ENCODE peak calls at places on chromosome 9, in nine cellular contexts. One of them, this sample, is unnamed. For H3K4me1, the result is how much of the 10 kb centered on the place peaks cover.

GRCh38 chr9:109574061-109574882 is 76.2 kb upstream of the PTPN3 start:
- DNase-seq in upper lobe of right lung: no peak
- DNase-seq in transverse colon: no peak
- DNase-seq in colonic mucosa: peak
- DNase-seq in adrenal gland: peak
- DNase-seq in right cardiac atrium: no peak
- DNase-seq in hepatocyte: peak
- DNase-seq in SK-N-SH: peak
- DNase-seq in prostate gland: peak
- DNase-seq in this sample: peak

GRCh38 chr9:38003946-38004808 is 64.8 kb downstream of the SHB start:
- DNase-seq in upper lobe of right lung: no peak
- DNase-seq in transverse colon: no peak
- DNase-seq in colonic mucosa: no peak
- DNase-seq in adrenal gland: no peak
- DNase-seq in right cardiac atrium: no peak
- DNase-seq in hepatocyte: no peak
- DNase-seq in SK-N-SH: no peak
- DNase-seq in prostate gland: no peak
- DNase-seq in this sample: no peak

GRCh38 chr9:106862946-106863740 is at the start of gene ZNF462:
- DNase-seq in upper lobe of right lung: no peak
- DNase-seq in transverse colon: peak
- DNase-seq in colonic mucosa: peak
- DNase-seq in adrenal gland: peak
- DNase-seq in right cardiac atrium: peak
- DNase-seq in hepatocyte: peak
- DNase-seq in SK-N-SH: peak
- DNase-seq in prostate gland: peak
- DNase-seq in this sample: peak

GRCh38 chr9:125332527-125332926 is 70.9 kb downstream of the GAPVD1 start:
- DNase-seq in upper lobe of right lung: no peak
- DNase-seq in transverse colon: no peak
- DNase-seq in colonic mucosa: no peak
- DNase-seq in adrenal gland: no peak
- DNase-seq in right cardiac atrium: no peak
- DNase-seq in hepatocyte: no peak
- DNase-seq in SK-N-SH: no peak
- DNase-seq in prostate gland: no peak
- DNase-seq in this sample: no peak

GRCh38 chr9:33884856-33885701 is 68.1 kb downstream of the UBE2R2 start:
- DNase-seq in upper lobe of right lung: no peak
- DNase-seq in transverse colon: peak
- DNase-seq in colonic mucosa: peak
- DNase-seq in adrenal gland: peak
- DNase-seq in right cardiac atrium: peak
- DNase-seq in hepatocyte: peak
- DNase-seq in SK-N-SH: peak
- DNase-seq in prostate gland: peak
- DNase-seq in this sample: no peak

GRCh38 chr9:77960356-77961153 is 71.1 kb downstream of the GNAQ start:
- DNase-seq in upper lobe of right lung: no peak
- DNase-seq in transverse colon: no peak
- DNase-seq in colonic mucosa: no peak
- DNase-seq in adrenal gland: no peak
- DNase-seq in right cardiac atrium: no peak
- DNase-seq in hepatocyte: no peak
- DNase-seq in SK-N-SH: no peak
- DNase-seq in prostate gland: no peak
- DNase-seq in this sample: no peak

GRCh38 chr9:20340161-20340861 is 282.0 kb downstream of the MLLT3 start:
- DNase-seq in upper lobe of right lung: no peak
- DNase-seq in transverse colon: no peak
- DNase-seq in colonic mucosa: no peak
- DNase-seq in adrenal gland: no peak
- DNase-seq in right cardiac atrium: no peak
- DNase-seq in hepatocyte: peak
- DNase-seq in SK-N-SH: no peak
- DNase-seq in prostate gland: no peak
- DNase-seq in this sample: no peak

GRCh38 chr9:126435626-126436025 is 109.0 kb downstream of the MVB12B start:
- DNase-seq in upper lobe of right lung: no peak
- DNase-seq in transverse colon: no peak
- DNase-seq in colonic mucosa: no peak
- DNase-seq in adrenal gland: no peak
- DNase-seq in right cardiac atrium: no peak
- DNase-seq in hepatocyte: no peak
- DNase-seq in SK-N-SH: no peak
- DNase-seq in prostate gland: no peak
- DNase-seq in this sample: no peak

GRCh38 chr9:99105152-99106043 is 485 bp downstream of the TGFBR1 start:
- DNase-seq in upper lobe of right lung: peak
- DNase-seq in transverse colon: peak
- DNase-seq in colonic mucosa: peak
- DNase-seq in adrenal gland: peak
- DNase-seq in right cardiac atrium: peak
- DNase-seq in hepatocyte: peak
- DNase-seq in SK-N-SH: peak
- DNase-seq in prostate gland: peak
- DNase-seq in this sample: peak

GRCh38 chr9:6669881-6670280 is 24.4 kb upstream of the GLDC start:
- DNase-seq in upper lobe of right lung: no peak
- DNase-seq in transverse colon: no peak
- DNase-seq in colonic mucosa: no peak
- DNase-seq in adrenal gland: no peak
- DNase-seq in right cardiac atrium: no peak
- DNase-seq in hepatocyte: no peak
- DNase-seq in SK-N-SH: no peak
- DNase-seq in prostate gland: no peak
- DNase-seq in this sample: no peak

GRCh38 chr9:18543406-18543965 is 69.5 kb downstream of the ADAMTSL1 start:
- DNase-seq in upper lobe of right lung: no peak
- DNase-seq in transverse colon: no peak
- DNase-seq in colonic mucosa: no peak
- DNase-seq in adrenal gland: peak
- DNase-seq in right cardiac atrium: no peak
- DNase-seq in hepatocyte: no peak
- DNase-seq in SK-N-SH: peak
- DNase-seq in prostate gland: no peak
- DNase-seq in this sample: no peak

GRCh38 chr9:86614871-86615849 is 260.9 kb upstream of the TUT7 start:
- DNase-seq in upper lobe of right lung: no peak
- DNase-seq in transverse colon: no peak
- DNase-seq in colonic mucosa: no peak
- DNase-seq in adrenal gland: no peak
- DNase-seq in right cardiac atrium: no peak
- DNase-seq in hepatocyte: peak
- DNase-seq in SK-N-SH: peak
- DNase-seq in prostate gland: no peak
- DNase-seq in this sample: peak

GRCh38 chr9:2085719-2086515 is 70.8 kb downstream of the SMARCA2 start:
- DNase-seq in upper lobe of right lung: no peak
- DNase-seq in transverse colon: no peak
- DNase-seq in colonic mucosa: no peak
- DNase-seq in adrenal gland: no peak
- DNase-seq in right cardiac atrium: no peak
- DNase-seq in hepatocyte: no peak
- DNase-seq in SK-N-SH: peak
- DNase-seq in prostate gland: no peak
- DNase-seq in this sample: no peak

GRCh38 chr9:107173422-107174180 is 109.5 kb upstream of the RAD23B start:
- DNase-seq in upper lobe of right lung: no peak
- DNase-seq in transverse colon: no peak
- DNase-seq in colonic mucosa: no peak
- DNase-seq in adrenal gland: no peak
- DNase-seq in right cardiac atrium: no peak
- DNase-seq in hepatocyte: no peak
- DNase-seq in SK-N-SH: no peak
- DNase-seq in prostate gland: no peak
- DNase-seq in this sample: no peak

GRCh38 chr9:118871531-118871930 is 497.7 kb downstream of the BRINP1 start:
- DNase-seq in upper lobe of right lung: no peak
- DNase-seq in transverse colon: no peak
- DNase-seq in colonic mucosa: no peak
- DNase-seq in adrenal gland: no peak
- DNase-seq in right cardiac atrium: no peak
- DNase-seq in hepatocyte: no peak
- DNase-seq in SK-N-SH: no peak
- DNase-seq in prostate gland: no peak
- DNase-seq in this sample: no peak

GRCh38 chr9:18061856-18062255 is 412.1 kb upstream of the ADAMTSL1 start:
- DNase-seq in upper lobe of right lung: no peak
- DNase-seq in transverse colon: no peak
- DNase-seq in colonic mucosa: no peak
- DNase-seq in adrenal gland: no peak
- DNase-seq in right cardiac atrium: no peak
- DNase-seq in hepatocyte: no peak
- DNase-seq in SK-N-SH: no peak
- DNase-seq in prostate gland: no peak
- DNase-seq in this sample: no peak

GRCh38 chr9:131714161-131714646 is 25.7 kb downstream of the RAPGEF1 start:
- DNase-seq in upper lobe of right lung: no peak
- DNase-seq in transverse colon: no peak
- DNase-seq in colonic mucosa: no peak
- DNase-seq in adrenal gland: no peak
- DNase-seq in right cardiac atrium: peak
- DNase-seq in hepatocyte: no peak
- DNase-seq in SK-N-SH: no peak
- DNase-seq in prostate gland: peak
- DNase-seq in this sample: no peak

GRCh38 chr9:92483896-92484545 is 1.7 kb upstream of the ASPN start:
- DNase-seq in upper lobe of right lung: no peak
- DNase-seq in transverse colon: no peak
- DNase-seq in colonic mucosa: no peak
- DNase-seq in adrenal gland: no peak
- DNase-seq in right cardiac atrium: no peak
- DNase-seq in hepatocyte: no peak
- DNase-seq in SK-N-SH: no peak
- DNase-seq in prostate gland: no peak
- DNase-seq in this sample: no peak

GRCh38 chr9:88390371-88390990 is 2.2 kb downstream of the SPIN1 start:
- DNase-seq in upper lobe of right lung: no peak
- DNase-seq in transverse colon: no peak
- DNase-seq in colonic mucosa: no peak
- DNase-seq in adrenal gland: no peak
- DNase-seq in right cardiac atrium: no peak
- DNase-seq in hepatocyte: no peak
- DNase-seq in SK-N-SH: no peak
- DNase-seq in prostate gland: no peak
- DNase-seq in this sample: no peak
- H3K4me1 ChIP-seq in upper lobe of right lung: under half
- H3K4me1 ChIP-seq in transverse colon: under half
- H3K4me1 ChIP-seq in colonic mucosa: under half
- H3K4me1 ChIP-seq in adrenal gland: under half
- H3K4me1 ChIP-seq in right cardiac atrium: under half
- H3K4me1 ChIP-seq in hepatocyte: under half
- H3K4me1 ChIP-seq in SK-N-SH: under half
- H3K4me1 ChIP-seq in prostate gland: under half
- H3K4me1 ChIP-seq in this sample: under half

GRCh38 chr9:137278061-137278912 is 761 bp downstream of the TOR4A start:
- DNase-seq in upper lobe of right lung: peak
- DNase-seq in transverse colon: peak
- DNase-seq in colonic mucosa: peak
- DNase-seq in adrenal gland: peak
- DNase-seq in right cardiac atrium: peak
- DNase-seq in hepatocyte: peak
- DNase-seq in SK-N-SH: peak
- DNase-seq in prostate gland: no peak
- DNase-seq in this sample: peak

GRCh38 chr9:137277329-137278041 is at the start of gene TOR4A:
- DNase-seq in upper lobe of right lung: peak
- DNase-seq in transverse colon: peak
- DNase-seq in colonic mucosa: peak
- DNase-seq in adrenal gland: peak
- DNase-seq in right cardiac atrium: peak
- DNase-seq in hepatocyte: peak
- DNase-seq in SK-N-SH: no peak
- DNase-seq in prostate gland: no peak
- DNase-seq in this sample: peak

GRCh38 chr9:137279741-137280477 is 2.4 kb downstream of the TOR4A start:
- DNase-seq in upper lobe of right lung: peak
- DNase-seq in transverse colon: no peak
- DNase-seq in colonic mucosa: no peak
- DNase-seq in adrenal gland: no peak
- DNase-seq in right cardiac atrium: peak
- DNase-seq in hepatocyte: peak
- DNase-seq in SK-N-SH: no peak
- DNase-seq in prostate gland: no peak
- DNase-seq in this sample: peak

GRCh38 chr9:137280478-137281344 is 3.2 kb downstream of the TOR4A start:
- DNase-seq in upper lobe of right lung: peak
- DNase-seq in transverse colon: no peak
- DNase-seq in colonic mucosa: peak
- DNase-seq in adrenal gland: no peak
- DNase-seq in right cardiac atrium: peak
- DNase-seq in hepatocyte: peak
- DNase-seq in SK-N-SH: peak
- DNase-seq in prostate gland: no peak
- DNase-seq in this sample: no peak

GRCh38 chr9:137278913-137279711 is 1.6 kb downstream of the TOR4A start:
- DNase-seq in upper lobe of right lung: peak
- DNase-seq in transverse colon: no peak
- DNase-seq in colonic mucosa: no peak
- DNase-seq in adrenal gland: no peak
- DNase-seq in right cardiac atrium: peak
- DNase-seq in hepatocyte: no peak
- DNase-seq in SK-N-SH: peak
- DNase-seq in prostate gland: no peak
- DNase-seq in this sample: no peak
- H3K4me1 ChIP-seq in upper lobe of right lung: under half
- H3K4me1 ChIP-seq in transverse colon: under half
- H3K4me1 ChIP-seq in colonic mucosa: under half
- H3K4me1 ChIP-seq in adrenal gland: under half
- H3K4me1 ChIP-seq in right cardiac atrium: under half
- H3K4me1 ChIP-seq in hepatocyte: under half
- H3K4me1 ChIP-seq in SK-N-SH: under half
- H3K4me1 ChIP-seq in prostate gland: under half
- H3K4me1 ChIP-seq in this sample: under half

GRCh38 chr9:136299116-136299515 is 4.8 kb downstream of the CCDC187 start:
- DNase-seq in upper lobe of right lung: no peak
- DNase-seq in transverse colon: no peak
- DNase-seq in colonic mucosa: no peak
- DNase-seq in adrenal gland: no peak
- DNase-seq in right cardiac atrium: no peak
- DNase-seq in hepatocyte: no peak
- DNase-seq in SK-N-SH: no peak
- DNase-seq in prostate gland: no peak
- DNase-seq in this sample: no peak
- H3K4me1 ChIP-seq in upper lobe of right lung: under half
- H3K4me1 ChIP-seq in transverse colon: under half
- H3K4me1 ChIP-seq in colonic mucosa: under half
- H3K4me1 ChIP-seq in adrenal gland: under half
- H3K4me1 ChIP-seq in right cardiac atrium: under half
- H3K4me1 ChIP-seq in hepatocyte: under half
- H3K4me1 ChIP-seq in SK-N-SH: under half
- H3K4me1 ChIP-seq in prostate gland: under half
- H3K4me1 ChIP-seq in this sample: under half

DNA sequence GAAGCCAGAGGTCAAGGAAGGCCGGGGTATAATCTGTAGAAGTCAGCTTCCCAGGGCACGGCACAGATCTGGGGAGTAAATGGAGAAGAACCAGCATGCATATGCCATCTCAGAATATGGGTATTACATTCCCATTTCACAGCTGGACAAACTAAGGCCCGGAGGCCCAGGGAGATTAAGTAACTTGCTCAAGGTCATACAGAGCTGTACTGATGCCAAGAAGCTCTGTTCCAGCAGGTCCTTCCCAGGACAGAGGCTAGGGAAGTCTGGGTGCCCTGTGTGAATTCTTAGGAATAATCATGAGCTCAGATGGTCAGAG is 19.2 kb downstream of the COL27A1 start:
- DNase-seq in upper lobe of right lung: no peak
- DNase-seq in transverse colon: no peak
- DNase-seq in colonic mucosa: no peak
- DNase-seq in adrenal gland: no peak
- DNase-seq in right cardiac atrium: no peak
- DNase-seq in hepatocyte: no peak
- DNase-seq in SK-N-SH: no peak
- DNase-seq in prostate gland: no peak
- DNase-seq in this sample: no peak
- H3K4me1 ChIP-seq in upper lobe of right lung: under half
- H3K4me1 ChIP-seq in transverse colon: under half
- H3K4me1 ChIP-seq in colonic mucosa: under half
- H3K4me1 ChIP-seq in adrenal gland: under half
- H3K4me1 ChIP-seq in right cardiac atrium: under half
- H3K4me1 ChIP-seq in hepatocyte: under half
- H3K4me1 ChIP-seq in SK-N-SH: under half
- H3K4me1 ChIP-seq in prostate gland: under half
- H3K4me1 ChIP-seq in this sample: under half